ENCODE peak calls at places on chromosomes 7 and 10, in ten cellular contexts. One of them, this sample, is unnamed. For H3K9me3, the result is how much of the 10 kb centered on the place peaks cover.

GRCh38 chr10:23375366-23375765 is 30.8 kb upstream of the C10orf67 start:
- DNase-seq in endodermal cell: no peak
- DNase-seq in upper lobe of right lung: no peak
- DNase-seq in CD4-positive, alpha-beta memory T cell: no peak
- DNase-seq in esophagus squamous epithelium: no peak
- DNase-seq in GM23248: no peak
- DNase-seq in Peyer's patch: no peak
- DNase-seq in SJSA1: no peak
- DNase-seq in lung: no peak
- DNase-seq in naive thymus-derived CD4-positive, alpha-beta T cell: no peak
- DNase-seq in this sample: no peak

GRCh38 chr7:93442478-93443224 is 131.9 kb downstream of the CALCR start:
- DNase-seq in SJSA1: peak
- DNase-seq in upper lobe of right lung: no peak
- DNase-seq in Peyer's patch: no peak
- DNase-seq in naive thymus-derived CD4-positive, alpha-beta T cell: no peak
- DNase-seq in GM23248: peak
- DNase-seq in esophagus squamous epithelium: no peak
- DNase-seq in endodermal cell: peak
- DNase-seq in lung: peak
- DNase-seq in CD4-positive, alpha-beta memory T cell: peak
- DNase-seq in this sample: no peak

GRCh38 chr7:46146454-46147255 is 225.6 kb upstream of the IGFBP3 start:
- DNase-seq in GM23248: peak
- DNase-seq in naive thymus-derived CD4-positive, alpha-beta T cell: no peak
- DNase-seq in endodermal cell: no peak
- DNase-seq in esophagus squamous epithelium: no peak
- DNase-seq in lung: no peak
- DNase-seq in SJSA1: peak
- DNase-seq in CD4-positive, alpha-beta memory T cell: no peak
- DNase-seq in upper lobe of right lung: no peak
- DNase-seq in Peyer's patch: no peak
- DNase-seq in this sample: no peak

GRCh38 chr7:1593091-1593866 is 23.4 kb upstream of the PSMG3 start:
- DNase-seq in upper lobe of right lung: no peak
- DNase-seq in Peyer's patch: no peak
- DNase-seq in endodermal cell: peak
- DNase-seq in SJSA1: no peak
- DNase-seq in esophagus squamous epithelium: no peak
- DNase-seq in lung: no peak
- DNase-seq in naive thymus-derived CD4-positive, alpha-beta T cell: no peak
- DNase-seq in CD4-positive, alpha-beta memory T cell: no peak
- DNase-seq in GM23248: peak
- DNase-seq in this sample: peak

GRCh38 chr7:142842251-142842766 is 12.6 kb upstream of the EPHB6 start:
- DNase-seq in SJSA1: no peak
- DNase-seq in upper lobe of right lung: no peak
- DNase-seq in lung: no peak
- DNase-seq in naive thymus-derived CD4-positive, alpha-beta T cell: no peak
- DNase-seq in Peyer's patch: no peak
- DNase-seq in esophagus squamous epithelium: no peak
- DNase-seq in CD4-positive, alpha-beta memory T cell: no peak
- DNase-seq in endodermal cell: no peak
- DNase-seq in GM23248: no peak
- DNase-seq in this sample: no peak

GRCh38 chr7:134669845-134670373 is 23.3 kb downstream of the BPGM start:
- DNase-seq in endodermal cell: no peak
- DNase-seq in SJSA1: peak
- DNase-seq in upper lobe of right lung: no peak
- DNase-seq in Peyer's patch: no peak
- DNase-seq in naive thymus-derived CD4-positive, alpha-beta T cell: peak
- DNase-seq in esophagus squamous epithelium: no peak
- DNase-seq in lung: peak
- DNase-seq in GM23248: peak
- DNase-seq in CD4-positive, alpha-beta memory T cell: peak
- DNase-seq in this sample: peak

GRCh38 chr7:119905495-119905894 is 367.5 kb upstream of the KCND2 start:
- DNase-seq in endodermal cell: no peak
- DNase-seq in Peyer's patch: no peak
- DNase-seq in naive thymus-derived CD4-positive, alpha-beta T cell: no peak
- DNase-seq in CD4-positive, alpha-beta memory T cell: no peak
- DNase-seq in GM23248: no peak
- DNase-seq in esophagus squamous epithelium: no peak
- DNase-seq in upper lobe of right lung: no peak
- DNase-seq in lung: no peak
- DNase-seq in SJSA1: no peak
- DNase-seq in this sample: no peak

GRCh38 chr10:68871731-68872342 is 29.3 kb upstream of the DDX50 start:
- DNase-seq in upper lobe of right lung: no peak
- DNase-seq in naive thymus-derived CD4-positive, alpha-beta T cell: no peak
- DNase-seq in Peyer's patch: no peak
- DNase-seq in GM23248: peak
- DNase-seq in lung: no peak
- DNase-seq in CD4-positive, alpha-beta memory T cell: no peak
- DNase-seq in SJSA1: no peak
- DNase-seq in esophagus squamous epithelium: no peak
- DNase-seq in endodermal cell: no peak
- DNase-seq in this sample: no peak

GRCh38 chr10:28263136-28263857 is 39.6 kb downstream of the MPP7 start:
- DNase-seq in Peyer's patch: no peak
- DNase-seq in lung: peak
- DNase-seq in GM23248: no peak
- DNase-seq in naive thymus-derived CD4-positive, alpha-beta T cell: no peak
- DNase-seq in esophagus squamous epithelium: no peak
- DNase-seq in endodermal cell: peak
- DNase-seq in SJSA1: no peak
- DNase-seq in upper lobe of right lung: peak
- DNase-seq in CD4-positive, alpha-beta memory T cell: no peak
- DNase-seq in this sample: no peak

GRCh38 chr10:126398383-126398743 is 10.1 kb upstream of the ADAM12 start:
- DNase-seq in lung: no peak
- DNase-seq in naive thymus-derived CD4-positive, alpha-beta T cell: no peak
- DNase-seq in esophagus squamous epithelium: no peak
- DNase-seq in GM23248: no peak
- DNase-seq in CD4-positive, alpha-beta memory T cell: no peak
- DNase-seq in Peyer's patch: no peak
- DNase-seq in upper lobe of right lung: no peak
- DNase-seq in SJSA1: no peak
- DNase-seq in endodermal cell: no peak
- DNase-seq in this sample: no peak

GRCh38 chr10:51862149-51862548 is 162.8 kb upstream of the CSTF2T start:
- DNase-seq in upper lobe of right lung: no peak
- DNase-seq in esophagus squamous epithelium: no peak
- DNase-seq in endodermal cell: no peak
- DNase-seq in CD4-positive, alpha-beta memory T cell: no peak
- DNase-seq in Peyer's patch: no peak
- DNase-seq in lung: no peak
- DNase-seq in SJSA1: no peak
- DNase-seq in naive thymus-derived CD4-positive, alpha-beta T cell: no peak
- DNase-seq in GM23248: no peak
- DNase-seq in this sample: no peak

GRCh38 chr10:100446130-100446761 is 16.6 kb upstream of the WNT8B start:
- DNase-seq in upper lobe of right lung: no peak
- DNase-seq in SJSA1: no peak
- DNase-seq in naive thymus-derived CD4-positive, alpha-beta T cell: no peak
- DNase-seq in Peyer's patch: no peak
- DNase-seq in esophagus squamous epithelium: no peak
- DNase-seq in GM23248: no peak
- DNase-seq in CD4-positive, alpha-beta memory T cell: no peak
- DNase-seq in lung: no peak
- DNase-seq in endodermal cell: no peak
- DNase-seq in this sample: no peak

DNA sequence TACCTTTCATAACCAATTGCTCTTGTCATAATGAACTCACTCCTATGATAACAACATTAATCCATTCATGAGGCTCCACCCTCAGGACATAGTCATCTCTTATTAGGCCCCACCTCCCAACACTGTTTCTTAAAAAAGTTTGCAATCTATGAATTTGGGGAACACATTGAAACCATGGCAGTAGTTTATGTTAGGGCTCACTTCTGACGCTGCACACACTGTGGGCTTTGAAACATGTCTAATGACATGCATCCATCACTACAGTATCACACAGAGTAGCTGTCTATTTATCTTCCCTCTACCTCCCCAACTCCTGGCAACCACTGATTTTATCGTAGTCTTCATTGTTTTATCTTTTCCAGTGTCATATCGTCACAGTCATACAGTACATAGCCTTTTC is 299.8 kb downstream of the GLRX3 start:
- DNase-seq in SJSA1: no peak
- DNase-seq in CD4-positive, alpha-beta memory T cell: no peak
- DNase-seq in upper lobe of right lung: no peak
- DNase-seq in naive thymus-derived CD4-positive, alpha-beta T cell: no peak
- DNase-seq in Peyer's patch: no peak
- DNase-seq in endodermal cell: no peak
- DNase-seq in lung: peak
- DNase-seq in GM23248: no peak
- DNase-seq in esophagus squamous epithelium: no peak
- DNase-seq in this sample: no peak
- H3K9me3 ChIP-seq in SJSA1: under half
- H3K9me3 ChIP-seq in CD4-positive, alpha-beta memory T cell: under half
- H3K9me3 ChIP-seq in upper lobe of right lung: under half
- H3K9me3 ChIP-seq in naive thymus-derived CD4-positive, alpha-beta T cell: under half
- H3K9me3 ChIP-seq in Peyer's patch: under half
- H3K9me3 ChIP-seq in endodermal cell: under half
- H3K9me3 ChIP-seq in lung: under half
- H3K9me3 ChIP-seq in GM23248: under half
- H3K9me3 ChIP-seq in esophagus squamous epithelium: under half
- H3K9me3 ChIP-seq in this sample: under half

GRCh38 chr10:1399431-1400120 is 337.7 kb downstream of the ADARB2 start:
- DNase-seq in naive thymus-derived CD4-positive, alpha-beta T cell: no peak
- DNase-seq in endodermal cell: peak
- DNase-seq in lung: no peak
- DNase-seq in SJSA1: peak
- DNase-seq in CD4-positive, alpha-beta memory T cell: no peak
- DNase-seq in Peyer's patch: no peak
- DNase-seq in esophagus squamous epithelium: no peak
- DNase-seq in upper lobe of right lung: no peak
- DNase-seq in GM23248: no peak
- DNase-seq in this sample: no peak

GRCh38 chr10:1401056-1401965 is 336.0 kb downstream of the ADARB2 start:
- DNase-seq in naive thymus-derived CD4-positive, alpha-beta T cell: no peak
- DNase-seq in GM23248: no peak
- DNase-seq in Peyer's patch: no peak
- DNase-seq in endodermal cell: peak
- DNase-seq in lung: no peak
- DNase-seq in upper lobe of right lung: no peak
- DNase-seq in esophagus squamous epithelium: no peak
- DNase-seq in CD4-positive, alpha-beta memory T cell: no peak
- DNase-seq in SJSA1: peak
- DNase-seq in this sample: no peak

GRCh38 chr10:1398626-1399410 is 338.5 kb downstream of the ADARB2 start:
- DNase-seq in naive thymus-derived CD4-positive, alpha-beta T cell: no peak
- DNase-seq in upper lobe of right lung: no peak
- DNase-seq in Peyer's patch: no peak
- DNase-seq in GM23248: no peak
- DNase-seq in SJSA1: peak
- DNase-seq in CD4-positive, alpha-beta memory T cell: no peak
- DNase-seq in lung: no peak
- DNase-seq in endodermal cell: peak
- DNase-seq in esophagus squamous epithelium: no peak
- DNase-seq in this sample: no peak

GRCh38 chr10:1402016-1402820 is 335.1 kb downstream of the ADARB2 start:
- DNase-seq in Peyer's patch: no peak
- DNase-seq in SJSA1: peak
- DNase-seq in naive thymus-derived CD4-positive, alpha-beta T cell: no peak
- DNase-seq in GM23248: no peak
- DNase-seq in esophagus squamous epithelium: no peak
- DNase-seq in endodermal cell: peak
- DNase-seq in upper lobe of right lung: no peak
- DNase-seq in lung: no peak
- DNase-seq in CD4-positive, alpha-beta memory T cell: no peak
- DNase-seq in this sample: no peak

GRCh38 chr10:1400129-1400865 is 337.0 kb downstream of the ADARB2 start:
- DNase-seq in upper lobe of right lung: no peak
- DNase-seq in lung: no peak
- DNase-seq in Peyer's patch: no peak
- DNase-seq in SJSA1: peak
- DNase-seq in esophagus squamous epithelium: no peak
- DNase-seq in naive thymus-derived CD4-positive, alpha-beta T cell: no peak
- DNase-seq in GM23248: no peak
- DNase-seq in endodermal cell: peak
- DNase-seq in CD4-positive, alpha-beta memory T cell: no peak
- DNase-seq in this sample: no peak
- H3K9me3 ChIP-seq in upper lobe of right lung: under half
- H3K9me3 ChIP-seq in lung: under half
- H3K9me3 ChIP-seq in Peyer's patch: under half
- H3K9me3 ChIP-seq in SJSA1: under half
- H3K9me3 ChIP-seq in esophagus squamous epithelium: under half
- H3K9me3 ChIP-seq in naive thymus-derived CD4-positive, alpha-beta T cell: under half
- H3K9me3 ChIP-seq in GM23248: under half
- H3K9me3 ChIP-seq in endodermal cell: under half
- H3K9me3 ChIP-seq in CD4-positive, alpha-beta memory T cell: under half
- H3K9me3 ChIP-seq in this sample: under half

GRCh38 chr7:158076656-158077055 is 511.0 kb downstream of the PTPRN2 start:
- DNase-seq in upper lobe of right lung: peak
- DNase-seq in CD4-positive, alpha-beta memory T cell: no peak
- DNase-seq in endodermal cell: no peak
- DNase-seq in naive thymus-derived CD4-positive, alpha-beta T cell: no peak
- DNase-seq in GM23248: no peak
- DNase-seq in SJSA1: no peak
- DNase-seq in esophagus squamous epithelium: no peak
- DNase-seq in lung: no peak
- DNase-seq in Peyer's patch: no peak
- DNase-seq in this sample: no peak
- H3K9me3 ChIP-seq in upper lobe of right lung: under half
- H3K9me3 ChIP-seq in CD4-positive, alpha-beta memory T cell: under half
- H3K9me3 ChIP-seq in endodermal cell: half or more
- H3K9me3 ChIP-seq in naive thymus-derived CD4-positive, alpha-beta T cell: under half
- H3K9me3 ChIP-seq in GM23248: under half
- H3K9me3 ChIP-seq in SJSA1: under half
- H3K9me3 ChIP-seq in esophagus squamous epithelium: under half
- H3K9me3 ChIP-seq in lung: under half
- H3K9me3 ChIP-seq in Peyer's patch: under half
- H3K9me3 ChIP-seq in this sample: under half

DNA sequence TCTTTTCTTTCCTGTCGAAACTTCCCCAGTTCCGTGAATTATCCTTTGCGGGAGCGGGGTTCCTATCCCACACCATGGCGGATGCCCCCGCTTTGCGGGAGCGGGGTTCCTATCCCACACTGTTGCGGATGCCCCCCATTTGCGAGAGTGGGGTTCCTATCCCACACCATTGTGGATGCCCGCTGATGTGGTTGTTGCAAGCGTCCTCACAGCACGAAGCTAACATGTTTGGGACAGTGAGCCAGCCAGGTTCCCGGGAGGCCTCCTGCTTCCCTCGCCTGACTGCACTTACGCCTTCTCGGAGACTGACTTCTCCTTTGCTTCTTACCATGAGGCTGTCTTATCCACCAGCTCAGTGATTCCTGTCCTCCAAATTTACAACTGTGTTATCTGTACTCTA is 134.7 kb downstream of the VIPR2 start:
- DNase-seq in esophagus squamous epithelium: no peak
- DNase-seq in endodermal cell: no peak
- DNase-seq in Peyer's patch: peak
- DNase-seq in naive thymus-derived CD4-positive, alpha-beta T cell: no peak
- DNase-seq in upper lobe of right lung: no peak
- DNase-seq in lung: no peak
- DNase-seq in GM23248: no peak
- DNase-seq in CD4-positive, alpha-beta memory T cell: no peak
- DNase-seq in SJSA1: no peak
- DNase-seq in this sample: no peak
- H3K9me3 ChIP-seq in esophagus squamous epithelium: under half
- H3K9me3 ChIP-seq in endodermal cell: under half
- H3K9me3 ChIP-seq in Peyer's patch: under half
- H3K9me3 ChIP-seq in naive thymus-derived CD4-positive, alpha-beta T cell: under half
- H3K9me3 ChIP-seq in upper lobe of right lung: under half
- H3K9me3 ChIP-seq in lung: under half
- H3K9me3 ChIP-seq in GM23248: under half
- H3K9me3 ChIP-seq in CD4-positive, alpha-beta memory T cell: under half
- H3K9me3 ChIP-seq in SJSA1: under half
- H3K9me3 ChIP-seq in this sample: under half

GRCh38 chr10:133613699-133614098 is 12.9 kb downstream of the FRG2B start:
- DNase-seq in Peyer's patch: no peak
- DNase-seq in naive thymus-derived CD4-positive, alpha-beta T cell: no peak
- DNase-seq in endodermal cell: no peak
- DNase-seq in upper lobe of right lung: no peak
- DNase-seq in SJSA1: no peak
- DNase-seq in esophagus squamous epithelium: no peak
- DNase-seq in GM23248: peak
- DNase-seq in CD4-positive, alpha-beta memory T cell: no peak
- DNase-seq in lung: no peak
- DNase-seq in this sample: no peak
- H3K9me3 ChIP-seq in Peyer's patch: under half
- H3K9me3 ChIP-seq in naive thymus-derived CD4-positive, alpha-beta T cell: under half
- H3K9me3 ChIP-seq in endodermal cell: under half
- H3K9me3 ChIP-seq in upper lobe of right lung: under half
- H3K9me3 ChIP-seq in SJSA1: under half
- H3K9me3 ChIP-seq in esophagus squamous epithelium: under half
- H3K9me3 ChIP-seq in GM23248: under half
- H3K9me3 ChIP-seq in CD4-positive, alpha-beta memory T cell: under half
- H3K9me3 ChIP-seq in lung: under half
- H3K9me3 ChIP-seq in this sample: under half

This sample was measured in CD4-positive, CD25-positive, alpha-beta regulatory T cell.